ENCODE peak calls at places on chromosome 1, in six cellular contexts. Z is T-helper 9 cell, F is GM13976, K is EH, V is mucosa of descending colon, Q is dermis microvascular lymphatic vessel endothelial cell. S is an unnamed sample.

GRCh38 chr1:44318097-44319088 is 36.7 kb downstream of the ERI3 start:
- DNase-seq in Q (no peak), V (no peak), Z (peak; percentile 9), F (peak; percentile 74), K (peak; percentile 58), S (peak; percentile 46)

GRCh38 chr1:80278936-80279335 is 1272.4 kb upstream of the ADGRL4 start:
- DNase-seq in K (no peak), F (no peak), Z (no peak), V (no peak), Q (no peak), S (no peak)

GRCh38 chr1:117632269-117633067 is 26.6 kb downstream of the TENT5C start:
- DNase-seq in Z (no peak), Q (no peak), F (peak; percentile 40), V (no peak), K (no peak), S (no peak)

GRCh38 chr1:1144122-1144842 is 28.4 kb upstream of the C1orf159 start:
- DNase-seq in F (peak; percentile 78), Z (peak; percentile 51), V (peak; percentile 91), K (no peak), Q (no peak), S (no peak)

GRCh38 chr1:81808760-81809159 is 8.0 kb downstream of the ADGRL2 start:
- DNase-seq in K (peak; percentile 2), Q (no peak), Z (no peak), V (no peak), F (no peak), S (peak; percentile 7)

GRCh38 chr1:162704673-162705424 is 72.6 kb downstream of the DDR2 start:
- DNase-seq in Z (no peak), Q (no peak), F (no peak), K (no peak), V (no peak), S (no peak)

GRCh38 chr1:7095343-7095964 is 310.2 kb downstream of the CAMTA1 start:
- DNase-seq in V (no peak), F (no peak), Z (no peak), K (no peak), Q (no peak), S (no peak)

GRCh38 chr1:226364129-226364899 is 43.6 kb downstream of the PARP1 start:
- DNase-seq in F (no peak), Z (no peak), K (no peak), Q (no peak), V (no peak), S (no peak)

GRCh38 chr1:26957306-26957705 is 3.0 kb downstream of the KDF1 start:
- DNase-seq in K (no peak), Z (no peak), Q (no peak), F (no peak), V (no peak), S (no peak)

GRCh38 chr1:174413632-174414031 is 34.1 kb upstream of the GPR52 start:
- DNase-seq in Z (no peak), K (no peak), F (no peak), Q (no peak), V (no peak), S (peak; percentile 13)

GRCh38 chr1:209877109-209877764 is 49.5 kb downstream of the UTP25 start:
- DNase-seq in Z (no peak), V (no peak), F (no peak), K (peak; percentile 32), Q (no peak), S (peak; percentile 52)

GRCh38 chr1:220184503-220184902 is 87.8 kb downstream of the RAB3GAP2 start:
- DNase-seq in Q (no peak), Z (no peak), K (peak; percentile 49), V (no peak), F (no peak), S (no peak)

GRCh38 chr1:246210751-246211150 is 296.3 kb downstream of the SMYD3 start:
- DNase-seq in V (no peak), F (no peak), Z (no peak), Q (no peak), K (no peak), S (no peak)

GRCh38 chr1:34774967-34775366 is 6.0 kb upstream of the GJB3 start:
- DNase-seq in V (no peak), Z (no peak), Q (no peak), K (no peak), F (no peak), S (no peak)

GRCh38 chr1:116737020-116737854 is 17.0 kb upstream of the CD2 start:
- DNase-seq in K (peak; percentile 54), Z (peak; percentile 54), F (peak; percentile 78), V (peak; percentile 75), Q (peak; percentile 55), S (peak; percentile 62)

GRCh38 chr1:224432672-224433040 is 1.9 kb downstream of the WDR26 start:
- DNase-seq in F (no peak), K (no peak), V (no peak), Q (no peak), Z (no peak), S (peak; percentile 40)

GRCh38 chr1:19672237-19672636 is 7.6 kb downstream of the HTR6 start:
- DNase-seq in Q (no peak), F (no peak), V (no peak), Z (no peak), K (no peak), S (no peak)

GRCh38 chr1:155329980-155330598 is 9.4 kb downstream of the RUSC1 start:
- DNase-seq in Z (no peak), Q (no peak), V (no peak), K (no peak), F (no peak), S (no peak)

GRCh38 chr1:205492201-205492667 is 12.2 kb upstream of the CDK18 start:
- DNase-seq in Z (no peak), V (no peak), F (no peak), K (no peak), Q (no peak), S (no peak)

GRCh38 chr1:17922833-17923232 is 167.7 kb downstream of the ACTL8 start:
- DNase-seq in V (peak; percentile 57), F (peak; percentile 51), Q (no peak), K (peak; percentile 31), Z (no peak), S (peak; percentile 26)

GRCh38 chr1:175420491-175420827 is 227.9 kb upstream of the KIAA0040 start:
- DNase-seq in F (no peak), Q (no peak), V (no peak), K (no peak), Z (no peak), S (no peak)

GRCh38 chr1:23483327-23484252 is at the start of gene ASAP3:
- DNase-seq in V (peak; percentile 71), K (peak; percentile 68), F (peak; percentile 41), Q (no peak), Z (peak; percentile 5), S (peak; percentile 51)

GRCh38 chr1:208577381-208577905 is 333.3 kb upstream of the PLXNA2 start:
- DNase-seq in Q (no peak), F (no peak), Z (no peak), V (no peak), K (peak; percentile 60), S (no peak)

GRCh38 chr1:173267453-173267945 is 60.4 kb upstream of the TNFSF4 start:
- DNase-seq in Z (no peak), F (no peak), V (no peak), K (peak; percentile 88), Q (no peak), S (peak; percentile 96)

GRCh38 chr1:154405762-154406571 is 824 bp downstream of the IL6R start:
- DNase-seq in Q (no peak), F (peak; percentile 63), V (peak; percentile 83), Z (peak; percentile 38), K (peak; percentile 84), S (peak; percentile 81)

GRCh38 chr1:153535664-153536585 is at the start of gene S100A6:
- DNase-seq in V (peak; percentile 94), F (peak; percentile 72), Q (peak; percentile 52), Z (peak; percentile 74), K (peak; percentile 96), S (peak; percentile 96)

S was measured in M059J.